ENCODE peak calls at places on chromosomes 2 and 18, in ten cellular contexts. U, H, J, Q, F, R, Y, O, A and N are unnamed samples.
A peak's percentile ranks its signal among the peaks of the same experiment; 100 is the strongest.

GRCh38 chr2:28413152-28413895 is 20.7 kb downstream of the FOSL2 start:
- DNase-seq in U (peak; percentile 59), H (no peak), J (no peak), Q (no peak), F (peak; percentile 74), R (no peak), Y (no peak), O (no peak), A (no peak), N (no peak)

GRCh38 chr2:18178736-18179349 is 300.4 kb downstream of the KCNS3 start:
- DNase-seq in U (no peak), H (peak; percentile 65), J (peak; percentile 27), Q (peak; percentile 26), F (no peak), R (peak; percentile 53), Y (peak; percentile 65), O (peak; percentile 15), A (peak; percentile 13), N (peak; percentile 70)

GRCh38 chr2:213078686-213079085 is 72.7 kb downstream of the IKZF2 start:
- DNase-seq in U (no peak), H (no peak), J (no peak), Q (no peak), F (no peak), R (no peak), Y (no peak), O (no peak), A (no peak), N (no peak)

GRCh38 chr18:12033643-12034025 is 52.3 kb downstream of the IMPA2 start:
- DNase-seq in U (no peak), H (no peak), J (no peak), Q (no peak), F (no peak), R (no peak), Y (no peak), O (no peak), A (no peak), N (no peak)

GRCh38 chr18:49018553-49018943 is 67.8 kb upstream of the SMAD7 start:
- DNase-seq in U (peak; percentile 10), H (no peak), J (peak; percentile 8), Q (no peak), F (no peak), R (no peak), Y (no peak), O (no peak), A (no peak), N (no peak)

GRCh38 chr2:65436825-65437221 is 4.4 kb upstream of the SPRED2 start:
- DNase-seq in U (no peak), H (no peak), J (no peak), Q (no peak), F (no peak), R (no peak), Y (peak; percentile 63), O (no peak), A (peak; percentile 73), N (peak; percentile 91)

GRCh38 chr2:224520064-224520463 is 65.1 kb downstream of the CUL3 start:
- DNase-seq in U (no peak), H (no peak), J (no peak), Q (peak; percentile 45), F (no peak), R (peak; percentile 81), Y (peak; percentile 74), O (peak; percentile 80), A (peak; percentile 86), N (peak; percentile 92)

GRCh38 chr2:60140180-60140579 is 413.3 kb downstream of the BCL11A start:
- DNase-seq in U (no peak), H (no peak), J (no peak), Q (no peak), F (no peak), R (no peak), Y (no peak), O (no peak), A (no peak), N (no peak)

GRCh38 chr2:172642301-172643020 is 86.6 kb downstream of the PDK1 start:
- DNase-seq in U (no peak), H (no peak), J (no peak), Q (no peak), F (no peak), R (no peak), Y (no peak), O (no peak), A (no peak), N (no peak)

GRCh38 chr2:66322481-66322880 is 112.4 kb upstream of the MEIS1 start:
- DNase-seq in U (no peak), H (no peak), J (no peak), Q (no peak), F (no peak), R (no peak), Y (no peak), O (no peak), A (no peak), N (no peak)

GRCh38 chr18:13099113-13099512 is 108.0 kb downstream of the CEP192 start:
- DNase-seq in U (no peak), H (no peak), J (no peak), Q (no peak), F (no peak), R (no peak), Y (no peak), O (no peak), A (no peak), N (no peak)

GRCh38 chr18:68034293-68034692 is 517.8 kb upstream of the DSEL start:
- DNase-seq in U (no peak), H (no peak), J (no peak), Q (no peak), F (no peak), R (no peak), Y (peak; percentile 76), O (no peak), A (no peak), N (no peak)

GRCh38 chr2:24435391-24436316 is 55.4 kb upstream of the NCOA1 start:
- DNase-seq in U (no peak), H (peak; percentile 83), J (peak; percentile 33), Q (no peak), F (no peak), R (peak; percentile 64), Y (peak; percentile 67), O (no peak), A (no peak), N (no peak)

GRCh38 chr18:59664329-59664728 is 32.9 kb downstream of the CCBE1 start:
- DNase-seq in U (no peak), H (no peak), J (no peak), Q (no peak), F (no peak), R (no peak), Y (no peak), O (no peak), A (no peak), N (no peak)

GRCh38 chr18:26471027-26471426 is 77.3 kb downstream of the KCTD1 start:
- DNase-seq in U (no peak), H (no peak), J (no peak), Q (no peak), F (no peak), R (peak; percentile 77), Y (peak; percentile 13), O (no peak), A (no peak), N (no peak)

GRCh38 chr2:85607268-85608215 is 4.3 kb downstream of the C2orf68 start:
- DNase-seq in U (no peak), H (peak; percentile 39), J (no peak), Q (no peak), F (no peak), R (no peak), Y (no peak), O (no peak), A (no peak), N (no peak)

GRCh38 chr2:35783723-35784122 is 571.9 kb upstream of the CRIM1 start:
- DNase-seq in U (no peak), H (no peak), J (peak; percentile 15), Q (no peak), F (no peak), R (peak; percentile 3), Y (no peak), O (no peak), A (no peak), N (no peak)

GRCh38 chr2:65355190-65355831 is 77.1 kb downstream of the SPRED2 start:
- DNase-seq in U (no peak), H (no peak), J (no peak), Q (peak; percentile 64), F (no peak), R (peak; percentile 53), Y (peak; percentile 28), O (no peak), A (no peak), N (no peak)

GRCh38 chr18:55699233-55699765 is 111.3 kb upstream of the TCF4 start:
- DNase-seq in U (no peak), H (no peak), J (no peak), Q (peak; percentile 23), F (no peak), R (no peak), Y (peak; percentile 11), O (no peak), A (no peak), N (no peak)

GRCh38 chr2:171595896-171596295 is 73.6 kb downstream of the CYBRD1 start:
- DNase-seq in U (no peak), H (peak; percentile 57), J (no peak), Q (peak; percentile 82), F (no peak), R (peak; percentile 92), Y (peak; percentile 89), O (peak; percentile 77), A (no peak), N (no peak)

GRCh38 chr2:195252018-195252417 is 405.0 kb upstream of the SLC39A10 start:
- DNase-seq in U (no peak), H (no peak), J (no peak), Q (no peak), F (no peak), R (no peak), Y (no peak), O (no peak), A (no peak), N (peak; percentile 5)

GRCh38 chr18:7038330-7038846 is 79.2 kb downstream of the LAMA1 start:
- DNase-seq in U (peak; percentile 56), H (peak; percentile 77), J (peak; percentile 48), Q (peak; percentile 99), F (no peak), R (peak; percentile 97), Y (peak; percentile 98), O (peak; percentile 94), A (no peak), N (no peak)
- TF ChIP-seq CTCF in U (peak; percentile 29), H (peak; percentile 50), J (peak; percentile 25), Q (peak; percentile 91), F (no peak), R (peak; percentile 87), Y (peak; percentile 73), O (peak; percentile 71), A (peak; percentile 53), N (peak; percentile 17)

GRCh38 chr2:177260398-177260797 is 4.1 kb downstream of the NFE2L2 start:
- DNase-seq in U (no peak), H (no peak), J (no peak), Q (no peak), F (no peak), R (no peak), Y (no peak), O (no peak), A (no peak), N (no peak)
- H3K4me3 ChIP-seq in U (no peak overlapping the region), H (no peak overlapping the region), J (no peak overlapping the region), Q (no peak overlapping the region), F (no peak overlapping the region), R (peak overlapping the region; percentile 6), Y (peak overlapping the region; percentile 2), O (peak overlapping the region; percentile 80), A (peak overlapping the region; percentile 38), N (no peak overlapping the region)

GRCh38 chr2:71599038-71599437 is 145.7 kb downstream of the DYSF start:
- DNase-seq in U (no peak), H (no peak), J (no peak), Q (no peak), F (no peak), R (no peak), Y (no peak), O (no peak), A (no peak), N (no peak)
- TF ChIP-seq CTCF in U (no peak), H (no peak), J (no peak), Q (no peak), F (no peak), R (no peak), Y (no peak), O (no peak), A (no peak), N (no peak)

GRCh38 chr2:100106460-100106859 is 35.9 kb downstream of the AFF3 start:
- DNase-seq in U (no peak), H (no peak), J (no peak), Q (no peak), F (no peak), R (peak; percentile 43), Y (no peak), O (no peak), A (no peak), N (no peak)
- H3K4me3 ChIP-seq in U (no peak overlapping the region), H (no peak overlapping the region), J (no peak overlapping the region), Q (no peak overlapping the region), F (no peak overlapping the region), R (no peak overlapping the region), Y (no peak overlapping the region), O (no peak overlapping the region), A (no peak overlapping the region), N (no peak overlapping the region)